ENCODE peak calls at places on chromosomes 3 and 15, in four cellular contexts. One of them, this sample, is unnamed.

GRCh38 chr15:40130799-40131502 is 22.3 kb upstream of the BMF start:
- DNase-seq in OCI-LY7: peak
- DNase-seq in heart left ventricle: no peak
- DNase-seq in hepatocyte: no peak
- DNase-seq in this sample: no peak

GRCh38 chr3:185283374-185283935 is 29.6 kb upstream of the EHHADH start:
- DNase-seq in OCI-LY7: no peak
- DNase-seq in hepatocyte: no peak
- DNase-seq in heart left ventricle: no peak
- DNase-seq in this sample: no peak

GRCh38 chr3:154095832-154096421 is 25.3 kb upstream of the ARHGEF26 start:
- DNase-seq in heart left ventricle: no peak
- DNase-seq in hepatocyte: peak
- DNase-seq in OCI-LY7: no peak
- DNase-seq in this sample: no peak

GRCh38 chr15:75727851-75728715 is 15.4 kb upstream of the CSPG4 start:
- DNase-seq in hepatocyte: peak
- DNase-seq in OCI-LY7: peak
- DNase-seq in heart left ventricle: peak
- DNase-seq in this sample: peak

GRCh38 chr15:40058476-40059140 is 19.6 kb upstream of the SRP14 start:
- DNase-seq in OCI-LY7: no peak
- DNase-seq in hepatocyte: no peak
- DNase-seq in heart left ventricle: no peak
- DNase-seq in this sample: no peak

GRCh38 chr3:61829301-61830110 is 268.1 kb downstream of the PTPRG start:
- DNase-seq in hepatocyte: no peak
- DNase-seq in OCI-LY7: no peak
- DNase-seq in heart left ventricle: no peak
- DNase-seq in this sample: no peak

GRCh38 chr3:133442518-133442917 is 42.7 kb downstream of the BFSP2 start:
- DNase-seq in OCI-LY7: no peak
- DNase-seq in heart left ventricle: no peak
- DNase-seq in hepatocyte: no peak
- DNase-seq in this sample: no peak

GRCh38 chr15:100525894-100526512 is 2.7 kb downstream of the CERS3 start:
- DNase-seq in hepatocyte: peak
- DNase-seq in OCI-LY7: no peak
- DNase-seq in heart left ventricle: peak
- DNase-seq in this sample: peak

GRCh38 chr3:13852638-13853009 is 27.2 kb downstream of the WNT7A start:
- DNase-seq in hepatocyte: no peak
- DNase-seq in OCI-LY7: no peak
- DNase-seq in heart left ventricle: no peak
- DNase-seq in this sample: no peak

GRCh38 chr15:68055224-68055705 is 1.1 kb downstream of the PIAS1 start:
- DNase-seq in OCI-LY7: peak
- DNase-seq in heart left ventricle: no peak
- DNase-seq in hepatocyte: peak
- DNase-seq in this sample: no peak

GRCh38 chr3:123627673-123628670 is 43.1 kb upstream of the HACD2 start:
- DNase-seq in heart left ventricle: peak
- DNase-seq in OCI-LY7: no peak
- DNase-seq in hepatocyte: no peak
- DNase-seq in this sample: peak

GRCh38 chr15:60237411-60237810 is 160.4 kb downstream of the ANXA2 start:
- DNase-seq in OCI-LY7: no peak
- DNase-seq in heart left ventricle: no peak
- DNase-seq in hepatocyte: peak
- DNase-seq in this sample: no peak

GRCh38 chr15:74131618-74132191 is 1.3 kb downstream of the ISLR2 start:
- DNase-seq in hepatocyte: no peak
- DNase-seq in heart left ventricle: no peak
- DNase-seq in OCI-LY7: no peak
- DNase-seq in this sample: no peak

GRCh38 chr3:112979244-112979832 is 4.4 kb upstream of the CD200R1 start:
- DNase-seq in OCI-LY7: peak
- DNase-seq in heart left ventricle: no peak
- DNase-seq in hepatocyte: peak
- DNase-seq in this sample: no peak

GRCh38 chr3:133825969-133826727 is 20.5 kb downstream of the SRPRB start:
- DNase-seq in hepatocyte: no peak
- DNase-seq in heart left ventricle: no peak
- DNase-seq in OCI-LY7: no peak
- DNase-seq in this sample: no peak

GRCh38 chr3:22620498-22620897 is 582.6 kb upstream of the UBE2E2 start:
- DNase-seq in OCI-LY7: no peak
- DNase-seq in heart left ventricle: no peak
- DNase-seq in hepatocyte: no peak
- DNase-seq in this sample: no peak

GRCh38 chr15:68586274-68586961 is 7.6 kb downstream of the CORO2B start:
- DNase-seq in hepatocyte: peak
- DNase-seq in heart left ventricle: no peak
- DNase-seq in OCI-LY7: no peak
- DNase-seq in this sample: peak

GRCh38 chr3:186380622-186381380 is 18.8 kb upstream of the DGKG start:
- DNase-seq in hepatocyte: no peak
- DNase-seq in OCI-LY7: no peak
- DNase-seq in heart left ventricle: no peak
- DNase-seq in this sample: no peak

GRCh38 chr15:44735482-44736260 is 657 bp upstream of the TRIM69 start:
- DNase-seq in hepatocyte: no peak
- DNase-seq in OCI-LY7: no peak
- DNase-seq in heart left ventricle: peak
- DNase-seq in this sample: no peak

DNA sequence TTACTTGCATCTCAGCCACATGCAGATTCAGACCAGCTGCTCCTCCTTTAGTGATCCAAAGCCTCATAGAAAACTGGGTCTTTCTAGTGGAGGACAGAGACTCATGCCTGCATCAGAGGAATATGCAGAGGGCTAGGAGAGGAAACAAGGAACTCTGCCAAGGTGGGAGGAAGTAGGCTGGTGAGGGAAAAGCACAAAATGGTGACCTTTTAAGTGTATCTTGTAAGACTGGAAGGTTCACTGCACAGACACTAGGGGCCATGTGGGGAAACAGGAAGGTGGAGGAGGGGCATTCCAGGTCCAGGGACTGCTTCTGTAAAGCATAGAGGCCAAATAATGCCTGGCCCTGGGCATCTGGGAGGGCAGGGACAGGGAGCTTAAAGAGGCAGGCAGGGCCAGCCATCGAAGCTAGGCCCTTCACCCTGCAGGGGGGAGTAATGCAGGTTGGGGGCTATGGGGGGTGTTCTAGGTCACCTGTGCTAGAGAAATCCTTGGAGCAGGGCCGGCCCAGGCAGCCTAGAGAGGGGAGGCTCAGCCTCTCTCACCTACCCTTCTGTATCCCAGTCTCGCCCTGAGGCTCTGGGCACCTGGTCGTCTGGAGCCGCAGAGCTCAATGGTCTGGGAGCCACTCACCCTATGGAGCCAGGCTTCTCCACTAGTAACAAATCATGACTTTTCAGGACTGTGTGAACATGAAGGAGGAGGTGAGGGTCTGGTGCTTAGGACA is 117.7 kb downstream of the DNAJB8 start:
- DNase-seq in OCI-LY7: peak
- DNase-seq in heart left ventricle: no peak
- DNase-seq in hepatocyte: no peak
- DNase-seq in this sample: no peak
- TF ChIP-seq CTCF in OCI-LY7: no peak
- TF ChIP-seq CTCF in heart left ventricle: no peak
- TF ChIP-seq CTCF in hepatocyte: no peak
- TF ChIP-seq CTCF in this sample: no peak

GRCh38 chr3:179279294-179279693 is 28.4 kb upstream of the KCNMB3 start:
- DNase-seq in heart left ventricle: no peak
- DNase-seq in hepatocyte: no peak
- DNase-seq in OCI-LY7: no peak
- DNase-seq in this sample: no peak

GRCh38 chr3:179276743-179277142 is 25.8 kb upstream of the KCNMB3 start:
- DNase-seq in hepatocyte: no peak
- DNase-seq in OCI-LY7: no peak
- DNase-seq in heart left ventricle: no peak
- DNase-seq in this sample: no peak

GRCh38 chr3:179278151-179278550 is 27.2 kb upstream of the KCNMB3 start:
- DNase-seq in OCI-LY7: no peak
- DNase-seq in hepatocyte: no peak
- DNase-seq in heart left ventricle: no peak
- DNase-seq in this sample: no peak

GRCh38 chr3:179281825-179282224 is 30.9 kb upstream of the KCNMB3 start:
- DNase-seq in OCI-LY7: no peak
- DNase-seq in hepatocyte: no peak
- DNase-seq in heart left ventricle: no peak
- DNase-seq in this sample: no peak

DNA sequence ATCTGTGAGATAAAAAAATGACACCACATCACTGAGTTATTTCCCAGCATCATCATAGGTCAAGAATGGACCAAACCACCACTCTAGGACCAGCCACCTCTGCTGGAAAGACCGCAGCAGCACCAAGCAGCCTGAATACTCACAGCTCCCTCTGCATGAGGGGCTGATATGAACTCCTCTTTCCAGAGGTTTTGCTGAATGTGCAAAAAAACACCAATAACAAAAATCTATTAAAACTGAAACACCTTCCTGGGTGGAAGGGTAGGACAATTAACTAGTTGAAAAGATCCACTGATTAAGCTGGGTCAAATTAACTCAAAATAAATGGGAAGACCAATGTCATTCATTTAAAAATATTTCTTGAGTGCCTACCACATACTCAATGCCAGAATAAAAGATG is 28.9 kb upstream of the KCNMB3 start:
- DNase-seq in OCI-LY7: no peak
- DNase-seq in heart left ventricle: no peak
- DNase-seq in hepatocyte: no peak
- DNase-seq in this sample: no peak
- H3K27ac ChIP-seq in OCI-LY7: no peak
- H3K27ac ChIP-seq in heart left ventricle: no peak
- H3K27ac ChIP-seq in hepatocyte: no peak
- H3K27ac ChIP-seq in this sample: no peak

DNA sequence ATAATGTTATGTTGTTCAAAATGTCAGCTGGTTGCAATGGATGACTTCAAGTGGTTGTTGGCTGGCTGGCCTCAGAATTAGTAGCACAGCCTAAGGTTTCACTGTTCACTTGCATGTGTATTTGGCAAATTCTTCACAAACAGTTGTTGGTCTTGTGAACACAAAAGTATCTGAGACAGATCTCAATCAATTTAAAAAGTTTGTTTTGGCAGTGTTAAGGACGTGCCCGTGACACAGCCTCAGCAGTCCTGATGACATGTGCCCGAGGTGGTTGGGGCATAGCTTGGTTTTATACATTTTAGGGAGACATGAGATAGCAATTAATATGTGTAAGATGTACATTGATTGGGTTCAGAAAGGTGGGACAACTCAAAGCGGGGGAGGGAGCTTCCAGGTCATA is 436.0 kb downstream of the AGBL1 start:
- DNase-seq in heart left ventricle: no peak
- DNase-seq in hepatocyte: no peak
- DNase-seq in OCI-LY7: no peak
- DNase-seq in this sample: no peak
- TF ChIP-seq CTCF in heart left ventricle: no peak
- TF ChIP-seq CTCF in hepatocyte: no peak
- TF ChIP-seq CTCF in OCI-LY7: no peak
- TF ChIP-seq CTCF in this sample: no peak

GRCh38 chr15:70433583-70434288 is 329.6 kb downstream of the UACA start:
- DNase-seq in heart left ventricle: no peak
- DNase-seq in hepatocyte: no peak
- DNase-seq in OCI-LY7: no peak
- DNase-seq in this sample: no peak
- H3K27ac ChIP-seq in heart left ventricle: no peak
- H3K27ac ChIP-seq in hepatocyte: no peak
- H3K27ac ChIP-seq in OCI-LY7: no peak
- H3K27ac ChIP-seq in this sample: no peak